ENCODE peak calls at places on chromosomes 1 and 21, in five cellular contexts. W, I, A, F and S are unnamed samples.

GRCh38 chr1:74513396-74513795 is 985 bp upstream of the LRRC53 start:
- DNase-seq in W (no peak), I (no peak), A (no peak), F (no peak), S (no peak)

GRCh38 chr1:31152181-31152768 is 86.8 kb upstream of the PUM1 start:
- DNase-seq in W (no peak), I (no peak), A (peak; percentile 48), F (peak; percentile 39), S (peak; percentile 14)

GRCh38 chr21:46118305-46118870 is 20.5 kb downstream of the COL6A2 start:
- DNase-seq in W (peak; percentile 41), I (no peak), A (no peak), F (no peak), S (no peak)

GRCh38 chr21:26169061-26169610 is 1.4 kb downstream of the APP start:
- DNase-seq in W (peak; percentile 53), I (peak; percentile 43), A (no peak), F (peak; percentile 41), S (peak; percentile 76)

GRCh38 chr21:26739189-26739588 is 106.0 kb downstream of the ADAMTS1 start:
- DNase-seq in W (no peak), I (no peak), A (no peak), F (no peak), S (no peak)

GRCh38 chr1:206439205-206439604 is 31.1 kb upstream of the IKBKE start:
- DNase-seq in W (no peak), I (no peak), A (peak; percentile 82), F (no peak), S (no peak)

GRCh38 chr1:235888119-235888643 is 21.5 kb upstream of the LYST start:
- DNase-seq in W (no peak), I (no peak), A (no peak), F (no peak), S (no peak)

GRCh38 chr1:204390731-204391466 is 20.7 kb downstream of the PPP1R15B start:
- DNase-seq in W (peak; percentile 35), I (no peak), A (no peak), F (no peak), S (no peak)

GRCh38 chr1:99457381-99458165 is 188.3 kb upstream of the PALMD start:
- DNase-seq in W (no peak), I (no peak), A (no peak), F (no peak), S (no peak)

GRCh38 chr1:9258629-9259028 is 24.1 kb downstream of the H6PD start:
- DNase-seq in W (no peak), I (no peak), A (no peak), F (no peak), S (no peak)

GRCh38 chr1:217059401-217059800 is 336.2 kb upstream of the ESRRG start:
- DNase-seq in W (no peak), I (no peak), A (no peak), F (no peak), S (no peak)

GRCh38 chr1:34754878-34755637 is at the start of gene GJB5:
- DNase-seq in W (no peak), I (no peak), A (no peak), F (no peak), S (no peak)

GRCh38 chr21:36813071-36813470 is 114.2 kb downstream of the SIM2 start:
- DNase-seq in W (no peak), I (no peak), A (no peak), F (no peak), S (peak; percentile 67)

GRCh38 chr1:47684964-47685762 is 247.3 kb downstream of the FOXD2 start:
- DNase-seq in W (peak; percentile 33), I (no peak), A (no peak), F (no peak), S (peak; percentile 21)

GRCh38 chr1:113205980-113206766 is 133.2 kb downstream of the LRIG2 start:
- DNase-seq in W (no peak), I (no peak), A (no peak), F (no peak), S (no peak)

GRCh38 chr1:113197662-113198330 is 124.8 kb downstream of the LRIG2 start:
- DNase-seq in W (no peak), I (no peak), A (no peak), F (no peak), S (no peak)

GRCh38 chr1:113199718-113200455 is 126.9 kb downstream of the LRIG2 start:
- DNase-seq in W (no peak), I (no peak), A (peak; percentile 38), F (no peak), S (no peak)

GRCh38 chr1:113198806-113199205 is 125.8 kb downstream of the LRIG2 start:
- DNase-seq in W (no peak), I (no peak), A (no peak), F (no peak), S (no peak)

DNA sequence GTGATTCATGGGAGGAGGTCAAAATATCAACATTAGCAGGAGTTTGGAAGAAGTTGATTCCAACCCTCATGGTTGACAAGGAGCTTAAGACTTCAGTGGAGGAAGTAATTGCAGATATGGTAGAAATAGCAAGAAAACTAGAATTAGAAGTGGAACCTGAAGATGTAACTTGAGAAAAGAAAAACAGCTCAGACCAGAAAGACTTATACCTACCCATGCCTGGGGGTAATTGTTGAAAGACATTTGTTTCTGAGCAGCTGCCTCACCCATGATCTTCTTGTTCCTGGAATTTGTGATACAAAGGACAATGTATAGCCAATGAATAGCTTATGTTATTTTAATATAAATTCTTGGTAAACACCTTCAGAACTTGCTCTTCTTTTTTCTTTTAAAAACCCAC is 128.6 kb downstream of the LRIG2 start:
- DNase-seq in W (no peak), I (no peak), A (no peak), F (no peak), S (no peak)
- H3K27ac ChIP-seq in W (no peak overlapping the region), I (no peak overlapping the region), A (no peak overlapping the region), F (no peak overlapping the region), S (no peak overlapping the region)

GRCh38 chr21:32392880-32393676 is at the start of gene URB1:
- DNase-seq in W (peak; percentile 97), I (peak; percentile 43), A (peak; percentile 94), F (peak; percentile 75), S (peak; percentile 87)
- TF ChIP-seq POLR2A in W (peak; percentile 68), I (peak; percentile 70), A (peak; percentile 97), F (peak; percentile 80), S (peak; percentile 92)

GRCh38 chr1:200258447-200259375 is 151.1 kb downstream of the ZNF281 start:
- DNase-seq in W (no peak), I (peak; percentile 53), A (peak; percentile 34), F (peak; percentile 52), S (peak; percentile 36)
- TF ChIP-seq JUN in W (no peak), I (no peak), A (no peak), F (no peak), S (no peak)

GRCh38 chr21:41877901-41878830 is 978 bp downstream of the PRDM15 start:
- DNase-seq in W (no peak), I (no peak), A (peak; percentile 73), F (no peak), S (peak; percentile 55)
- H3K27ac ChIP-seq in W (no peak overlapping the region), I (peak overlapping the region; percentile 99), A (peak overlapping the region; percentile 94), F (peak overlapping the region; percentile 52), S (peak overlapping the region; percentile 62)

GRCh38 chr1:162069334-162070093 is at the start of gene NOS1AP:
- DNase-seq in W (peak; percentile 89), I (peak; percentile 62), A (peak; percentile 83), F (peak; percentile 59), S (peak; percentile 72)
- TF ChIP-seq POLR2A in W (no peak), I (no peak), A (no peak), F (peak; percentile 61), S (no peak)